ENCODE peak calls at places on chromosomes 2 and 18, in five cellular contexts. B is hepatic stellate cell; U is activated CD4-positive, CD25-positive, alpha-beta regulatory T cell; W is NCI-H2081; P is GM13977. R is an unnamed sample.
A peak's percentile ranks its signal among the peaks of the same experiment; 100 is the strongest.

GRCh38 chr18:11980148-11980554 is 1.2 kb upstream of the IMPA2 start:
- DNase-seq in B (no peak), U (no peak), W (no peak), P (no peak), R (no peak)

GRCh38 chr2:126995652-126996377 is 97.1 kb downstream of the TEX51 start:
- DNase-seq in B (no peak), U (no peak), W (no peak), P (no peak), R (no peak)

GRCh38 chr2:150644298-150645067 is 157.0 kb upstream of the RND3 start:
- DNase-seq in B (no peak), U (no peak), W (no peak), P (no peak), R (peak; percentile 63)

GRCh38 chr2:7774481-7774880 is 857.3 kb downstream of the RNF144A start:
- DNase-seq in B (no peak), U (no peak), W (no peak), P (no peak), R (no peak)

GRCh38 chr2:102141915-102142828 is at the start of gene IL1R1:
- DNase-seq in B (peak; percentile 77), U (no peak), W (no peak), P (peak; percentile 56), R (peak; percentile 50)

GRCh38 chr2:9422321-9423099 is 818 bp downstream of the ITGB1BP1 start:
- DNase-seq in B (peak; percentile 69), U (no peak), W (no peak), P (peak; percentile 62), R (no peak)

GRCh38 chr2:239813261-239814135 is 211.6 kb downstream of the NDUFA10 start:
- DNase-seq in B (no peak), U (no peak), W (no peak), P (no peak), R (no peak)

GRCh38 chr2:26916128-26916692 is 54.2 kb upstream of the MAPRE3 start:
- DNase-seq in B (no peak), U (no peak), W (no peak), P (no peak), R (no peak)

GRCh38 chr2:119028327-119029174 is 86.6 kb downstream of the MARCO start:
- DNase-seq in B (no peak), U (no peak), W (peak; percentile 38), P (peak; percentile 49), R (no peak)

GRCh38 chr2:126788113-126788512 is 110.6 kb upstream of the TEX51 start:
- DNase-seq in B (no peak), U (no peak), W (no peak), P (no peak), R (no peak)

GRCh38 chr18:56248613-56249235 is 389.7 kb downstream of the TXNL1 start:
- DNase-seq in B (no peak), U (no peak), W (no peak), P (no peak), R (no peak)

GRCh38 chr18:67485655-67486054 is 30.9 kb downstream of the DSEL start:
- DNase-seq in B (no peak), U (no peak), W (no peak), P (no peak), R (no peak)

GRCh38 chr18:54690198-54690597 is 99.2 kb downstream of the DYNAP start:
- DNase-seq in B (no peak), U (no peak), W (no peak), P (no peak), R (no peak)

GRCh38 chr2:65661980-65662653 is 229.7 kb upstream of the SPRED2 start:
- DNase-seq in B (peak; percentile 35), U (no peak), W (no peak), P (no peak), R (no peak)

GRCh38 chr18:40738321-40738880 is 1216.6 kb upstream of the PIK3C3 start:
- DNase-seq in B (no peak), U (no peak), W (no peak), P (peak; percentile 25), R (no peak)

GRCh38 chr18:55477537-55478300 is 110.3 kb downstream of the TCF4 start:
- DNase-seq in B (peak; percentile 29), U (no peak), W (no peak), P (peak; percentile 37), R (no peak)

GRCh38 chr2:16587629-16588028 is 78.0 kb downstream of the CYRIA start:
- DNase-seq in B (no peak), U (no peak), W (no peak), P (no peak), R (no peak)

GRCh38 chr2:224946911-224947310 is 95.4 kb downstream of the DOCK10 start:
- DNase-seq in B (peak; percentile 24), U (no peak), W (no peak), P (peak; percentile 28), R (no peak)

GRCh38 chr18:55407191-55407590 is 180.8 kb downstream of the TCF4 start:
- DNase-seq in B (no peak), U (no peak), W (no peak), P (no peak), R (no peak)

GRCh38 chr2:76467326-76467725 is 756.6 kb upstream of the GCFC2 start:
- DNase-seq in B (no peak), U (no peak), W (no peak), P (no peak), R (no peak)

GRCh38 chr2:21092308-21092869 is 31.4 kb upstream of the TDRD15 start:
- DNase-seq in B (no peak), U (no peak), W (no peak), P (no peak), R (no peak)

GRCh38 chr18:7987284-7987976 is 420.3 kb downstream of the PTPRM start:
- DNase-seq in B (peak; percentile 52), U (no peak), W (no peak), P (no peak), R (peak; percentile 28)

GRCh38 chr2:27735263-27735904 is 36.1 kb upstream of the MRPL33 start:
- DNase-seq in B (peak; percentile 71), U (peak; percentile 33), W (no peak), P (no peak), R (no peak)

GRCh38 chr18:354003-354402 is 86.2 kb upstream of the THOC1 start:
- DNase-seq in B (no peak), U (no peak), W (no peak), P (no peak), R (no peak)

GRCh38 chr2:50611261-50612020 is 420.5 kb downstream of the NRXN1 start:
- DNase-seq in B (no peak), U (no peak), W (no peak), P (no peak), R (no peak)

GRCh38 chr18:22363867-22364463 is 53.8 kb downstream of the CTAGE1 start:
- DNase-seq in B (no peak), U (no peak), W (no peak), P (no peak), R (no peak)